ENCODE peak calls at places on chromosome 4, in four cellular contexts. One of them, this sample, is unnamed.

GRCh38 chr4:185592845-185593488 is 57.7 kb upstream of the PDLIM3 start:
- DNase-seq in K562: no peak
- DNase-seq in HepG2: no peak
- DNase-seq in GM12878: no peak
- DNase-seq in this sample: no peak

GRCh38 chr4:94225449-94225848 is 17.8 kb downstream of the SMARCAD1 start:
- DNase-seq in K562: no peak
- DNase-seq in HepG2: no peak
- DNase-seq in GM12878: no peak
- DNase-seq in this sample: no peak

GRCh38 chr4:74444891-74445642 is at the start of gene AREG:
- DNase-seq in K562: peak; percentile 81
- DNase-seq in HepG2: peak; percentile 15
- DNase-seq in GM12878: peak; percentile 12
- DNase-seq in this sample: peak; percentile 65

GRCh38 chr4:33837043-33837442 is 2407.3 kb downstream of the ARAP2 start:
- DNase-seq in K562: no peak
- DNase-seq in HepG2: no peak
- DNase-seq in GM12878: no peak
- DNase-seq in this sample: no peak

GRCh38 chr4:71417150-71417549 is 78.3 kb downstream of the SLC4A4 start:
- DNase-seq in K562: no peak
- DNase-seq in HepG2: no peak
- DNase-seq in GM12878: no peak
- DNase-seq in this sample: no peak

GRCh38 chr4:66489783-66490452 is 819.6 kb upstream of the EPHA5 start:
- DNase-seq in K562: no peak
- DNase-seq in HepG2: no peak
- DNase-seq in GM12878: no peak
- DNase-seq in this sample: no peak

GRCh38 chr4:94451051-94451404 is 714 bp upstream of the PDLIM5 start:
- DNase-seq in K562: no peak
- DNase-seq in HepG2: no peak
- DNase-seq in GM12878: no peak
- DNase-seq in this sample: no peak

GRCh38 chr4:1201851-1202525 is 29.6 kb upstream of the SPON2 start:
- DNase-seq in K562: no peak
- DNase-seq in HepG2: no peak
- DNase-seq in GM12878: peak; percentile 65
- DNase-seq in this sample: no peak

GRCh38 chr4:164012396-164013027 is 518.0 kb downstream of the TMA16 start:
- DNase-seq in K562: no peak
- DNase-seq in HepG2: peak; percentile 28
- DNase-seq in GM12878: no peak
- DNase-seq in this sample: peak; percentile 30

GRCh38 chr4:111562811-111563210 is 582.4 kb upstream of the FAM241A start:
- DNase-seq in K562: no peak
- DNase-seq in HepG2: no peak
- DNase-seq in GM12878: no peak
- DNase-seq in this sample: no peak

GRCh38 chr4:89162987-89163386 is 51.7 kb downstream of the TIGD2 start:
- DNase-seq in K562: no peak
- DNase-seq in HepG2: no peak
- DNase-seq in GM12878: no peak
- DNase-seq in this sample: no peak

GRCh38 chr4:3414421-3415279 is 27.1 kb upstream of the HGFAC start:
- DNase-seq in K562: no peak
- DNase-seq in HepG2: no peak
- DNase-seq in GM12878: no peak
- DNase-seq in this sample: no peak

GRCh38 chr4:83658806-83659205 is 122.9 kb downstream of the GPAT3 start:
- DNase-seq in K562: no peak
- DNase-seq in HepG2: no peak
- DNase-seq in GM12878: no peak
- DNase-seq in this sample: no peak

GRCh38 chr4:84841435-84841834 is 125.1 kb downstream of the WDFY3 start:
- DNase-seq in K562: no peak
- DNase-seq in HepG2: no peak
- DNase-seq in GM12878: no peak
- DNase-seq in this sample: no peak

GRCh38 chr4:139453041-139453370 is 915 bp upstream of the RAB33B start:
- DNase-seq in K562: no peak
- DNase-seq in HepG2: peak; percentile 88
- DNase-seq in GM12878: peak; percentile 59
- DNase-seq in this sample: peak; percentile 53

GRCh38 chr4:119897260-119897659 is 169.4 kb downstream of the MAD2L1 start:
- DNase-seq in K562: no peak
- DNase-seq in HepG2: no peak
- DNase-seq in GM12878: no peak
- DNase-seq in this sample: no peak

GRCh38 chr4:76947369-76947768 is 2.2 kb upstream of the SEPTIN11 start:
- DNase-seq in K562: peak; percentile 43
- DNase-seq in HepG2: no peak
- DNase-seq in GM12878: no peak
- DNase-seq in this sample: no peak

GRCh38 chr4:146488495-146489174 is 33.1 kb downstream of the SLC10A7 start:
- DNase-seq in K562: no peak
- DNase-seq in HepG2: no peak
- DNase-seq in GM12878: no peak
- DNase-seq in this sample: no peak

GRCh38 chr4:158871050-158871724 is 102.4 kb downstream of the FNIP2 start:
- DNase-seq in K562: no peak
- DNase-seq in HepG2: no peak
- DNase-seq in GM12878: no peak
- DNase-seq in this sample: no peak

GRCh38 chr4:123553279-123553678 is 156.7 kb downstream of the SPRY1 start:
- DNase-seq in K562: no peak
- DNase-seq in HepG2: no peak
- DNase-seq in GM12878: no peak
- DNase-seq in this sample: no peak

GRCh38 chr4:156941940-156942548 is 29.6 kb downstream of the PDGFC start:
- DNase-seq in K562: no peak
- DNase-seq in HepG2: peak; percentile 98
- DNase-seq in GM12878: no peak
- DNase-seq in this sample: peak; percentile 65

GRCh38 chr4:122500852-122501501 is 44.5 kb upstream of the IL2 start:
- DNase-seq in K562: no peak
- DNase-seq in HepG2: no peak
- DNase-seq in GM12878: no peak
- DNase-seq in this sample: no peak

GRCh38 chr4:140298001-140298400 is 75.4 kb upstream of the SCOC start:
- DNase-seq in K562: no peak
- DNase-seq in HepG2: no peak
- DNase-seq in GM12878: no peak
- DNase-seq in this sample: no peak

GRCh38 chr4:114698256-114698655 is 99.6 kb downstream of the UGT8 start:
- DNase-seq in K562: no peak
- DNase-seq in HepG2: no peak
- DNase-seq in GM12878: no peak
- DNase-seq in this sample: no peak

GRCh38 chr4:80265571-80266266 is 745 bp upstream of the FGF5 start:
- DNase-seq in K562: peak; percentile 24
- DNase-seq in HepG2: no peak
- DNase-seq in GM12878: no peak
- DNase-seq in this sample: peak; percentile 42

GRCh38 chr4:55795342-55795741 is 24.2 kb upstream of the EXOC1L start:
- DNase-seq in K562: no peak
- DNase-seq in HepG2: no peak
- DNase-seq in GM12878: no peak
- DNase-seq in this sample: no peak

GRCh38 chr4:141713771-141714445 is 77.5 kb downstream of the IL15 start:
- DNase-seq in K562: no peak
- DNase-seq in HepG2: no peak
- DNase-seq in GM12878: no peak
- DNase-seq in this sample: no peak

GRCh38 chr4:90028460-90028859 is 98.7 kb upstream of the CCSER1 start:
- DNase-seq in K562: no peak
- DNase-seq in HepG2: no peak
- DNase-seq in GM12878: no peak
- DNase-seq in this sample: no peak

GRCh38 chr4:38366451-38366850 is 297.5 kb upstream of the KLF3 start:
- DNase-seq in K562: no peak
- DNase-seq in HepG2: no peak
- DNase-seq in GM12878: no peak
- DNase-seq in this sample: no peak

GRCh38 chr4:11710484-11710883 is 281.8 kb upstream of the HS3ST1 start:
- DNase-seq in K562: no peak
- DNase-seq in HepG2: no peak
- DNase-seq in GM12878: no peak
- DNase-seq in this sample: no peak

GRCh38 chr4:153079824-153080486 is 124.3 kb upstream of the TRIM2 start:
- DNase-seq in K562: no peak
- DNase-seq in HepG2: no peak
- DNase-seq in GM12878: no peak
- DNase-seq in this sample: no peak

GRCh38 chr4:72886602-72887001 is 182.9 kb downstream of the COX18 start:
- DNase-seq in K562: peak; percentile 9
- DNase-seq in HepG2: no peak
- DNase-seq in GM12878: no peak
- DNase-seq in this sample: no peak

GRCh38 chr4:153217440-153217839 is 13.2 kb downstream of the TRIM2 start:
- DNase-seq in K562: no peak
- DNase-seq in HepG2: no peak
- DNase-seq in GM12878: no peak
- DNase-seq in this sample: no peak

GRCh38 chr4:163681208-163681821 is 186.8 kb downstream of the TMA16 start:
- DNase-seq in K562: peak; percentile 39
- DNase-seq in HepG2: peak; percentile 35
- DNase-seq in GM12878: no peak
- DNase-seq in this sample: peak; percentile 28

GRCh38 chr4:136599890-136600289 is 932.4 kb downstream of the PCDH18 start:
- DNase-seq in K562: no peak
- DNase-seq in HepG2: peak; percentile 3
- DNase-seq in GM12878: no peak
- DNase-seq in this sample: no peak

GRCh38 chr4:190014771-190015537 is 12.1 kb downstream of the FRG2 start:
- DNase-seq in K562: peak; percentile 53
- DNase-seq in HepG2: no peak
- DNase-seq in GM12878: no peak
- DNase-seq in this sample: no peak

GRCh38 chr4:98706200-98706813 is 47.9 kb upstream of the TSPAN5 start:
- DNase-seq in K562: no peak
- DNase-seq in HepG2: no peak
- DNase-seq in GM12878: no peak
- DNase-seq in this sample: no peak

GRCh38 chr4:87838207-87838606 is 5.4 kb downstream of the MEPE start:
- DNase-seq in K562: no peak
- DNase-seq in HepG2: no peak
- DNase-seq in GM12878: no peak
- DNase-seq in this sample: no peak
- TF ChIP-seq FOXK2 in K562: no peak
- TF ChIP-seq FOXK2 in HepG2: no peak
- TF ChIP-seq FOXK2 in GM12878: no peak
- TF ChIP-seq FOXK2 in this sample: no peak

GRCh38 chr4:25969374-25969773 is 55.4 kb downstream of the SMIM20 start:
- DNase-seq in K562: peak; percentile 52
- DNase-seq in HepG2: no peak
- DNase-seq in GM12878: no peak
- DNase-seq in this sample: no peak

GRCh38 chr4:25970241-25970675 is 56.2 kb downstream of the SMIM20 start:
- DNase-seq in K562: no peak
- DNase-seq in HepG2: no peak
- DNase-seq in GM12878: no peak
- DNase-seq in this sample: no peak

GRCh38 chr4:25966171-25966570 is 52.2 kb downstream of the SMIM20 start:
- DNase-seq in K562: no peak
- DNase-seq in HepG2: no peak
- DNase-seq in GM12878: no peak
- DNase-seq in this sample: no peak

GRCh38 chr4:25970691-25971427 is 56.8 kb downstream of the SMIM20 start:
- DNase-seq in K562: no peak
- DNase-seq in HepG2: peak; percentile 28
- DNase-seq in GM12878: no peak
- DNase-seq in this sample: no peak

GRCh38 chr4:25965629-25966028 is 51.6 kb downstream of the SMIM20 start:
- DNase-seq in K562: no peak
- DNase-seq in HepG2: no peak
- DNase-seq in GM12878: no peak
- DNase-seq in this sample: no peak
- TF ChIP-seq FOXM1 in K562: no peak
- TF ChIP-seq FOXM1 in HepG2: no peak
- TF ChIP-seq FOXM1 in GM12878: no peak
- TF ChIP-seq FOXM1 in this sample: no peak

GRCh38 chr4:57190651-57191481 is 80.7 kb upstream of the IGFBP7 start:
- DNase-seq in K562: peak; percentile 69
- DNase-seq in HepG2: peak; percentile 18
- DNase-seq in GM12878: no peak
- DNase-seq in this sample: peak; percentile 70

GRCh38 chr4:57193164-57193810 is 83.1 kb upstream of the IGFBP7 start:
- DNase-seq in K562: no peak
- DNase-seq in HepG2: no peak
- DNase-seq in GM12878: no peak
- DNase-seq in this sample: no peak

GRCh38 chr4:57193996-57194675 is 84.0 kb upstream of the IGFBP7 start:
- DNase-seq in K562: no peak
- DNase-seq in HepG2: no peak
- DNase-seq in GM12878: no peak
- DNase-seq in this sample: no peak

GRCh38 chr4:57195622-57196021 is 85.4 kb upstream of the IGFBP7 start:
- DNase-seq in K562: no peak
- DNase-seq in HepG2: no peak
- DNase-seq in GM12878: no peak
- DNase-seq in this sample: no peak

DNA sequence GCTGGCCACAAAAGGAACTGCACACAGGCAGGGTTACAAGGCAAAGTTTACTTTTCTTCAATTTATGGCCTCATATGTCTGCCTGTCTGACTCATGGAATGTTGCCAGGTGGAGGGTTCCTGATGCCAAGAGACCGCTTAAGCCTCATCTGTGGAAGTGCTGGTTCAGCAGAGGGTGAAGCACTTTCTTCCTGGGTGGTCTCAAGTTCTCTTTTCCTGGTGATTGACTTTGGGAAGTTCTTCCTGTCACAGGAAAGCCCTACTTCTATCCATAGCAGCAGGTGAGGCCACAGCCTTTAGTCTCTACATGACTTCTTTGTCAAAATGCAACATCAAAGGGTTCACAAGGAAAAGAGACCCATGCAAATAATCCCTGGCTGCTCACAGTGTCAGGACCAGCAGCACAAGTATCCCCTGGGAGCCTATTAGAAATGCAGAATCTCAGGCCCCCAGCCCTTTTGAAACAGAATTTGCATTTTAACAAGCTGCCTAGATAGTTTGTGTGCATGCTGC is 81.4 kb upstream of the IGFBP7 start:
- DNase-seq in K562: no peak
- DNase-seq in HepG2: no peak
- DNase-seq in GM12878: no peak
- DNase-seq in this sample: peak; percentile 10
- TF ChIP-seq FOXK2 in K562: no peak
- TF ChIP-seq FOXK2 in HepG2: no peak
- TF ChIP-seq FOXK2 in GM12878: no peak
- TF ChIP-seq FOXK2 in this sample: no peak

GRCh38 chr4:95898226-95898625 is 58.3 kb downstream of the PDHA2 start:
- DNase-seq in K562: no peak
- DNase-seq in HepG2: no peak
- DNase-seq in GM12878: no peak
- DNase-seq in this sample: no peak
- TF ChIP-seq FOXM1 in K562: no peak
- TF ChIP-seq FOXM1 in HepG2: no peak
- TF ChIP-seq FOXM1 in GM12878: no peak
- TF ChIP-seq FOXM1 in this sample: no peak

This sample was measured in HEK293T.